ENCODE peak calls at places on chromosomes 7 and 10, in six cellular contexts. Q, G, B, F, H and I are unnamed samples.

GRCh38 chr7:137395425-137395824 is 51.9 kb upstream of the PTN start:
- DNase-seq in Q (no peak), G (no peak), H (no peak), B (no peak), F (no peak), I (no peak)

GRCh38 chr7:131625817-131626372 is 69.5 kb upstream of the PODXL start:
- DNase-seq in G (no peak), B (peak), Q (peak), F (no peak), H (peak), I (peak)

GRCh38 chr10:97066877-97067555 is 118.7 kb downstream of the SLIT1 start:
- DNase-seq in Q (no peak), G (no peak), B (no peak), H (no peak), F (no peak), I (no peak)

GRCh38 chr7:107924841-107925490 is 34.0 kb downstream of the DLD start:
- DNase-seq in G (no peak), Q (peak), H (peak), F (no peak), B (no peak), I (no peak)

GRCh38 chr7:149774237-149775175 is 1.1 kb upstream of the ZNF467 start:
- DNase-seq in H (no peak), G (no peak), F (no peak), Q (no peak), B (peak), I (no peak)

GRCh38 chr7:29255199-29255838 is 60.7 kb downstream of the CHN2 start:
- DNase-seq in Q (peak), G (no peak), F (no peak), H (no peak), B (no peak), I (no peak)

GRCh38 chr7:157056246-157056645 is 45.8 kb upstream of the MNX1 start:
- DNase-seq in H (no peak), B (no peak), F (no peak), G (no peak), Q (no peak), I (no peak)

GRCh38 chr7:139808401-139808800 is 20.7 kb upstream of the TBXAS1 start:
- DNase-seq in B (peak), G (no peak), Q (no peak), F (no peak), H (no peak), I (no peak)

GRCh38 chr7:117323877-117324699 is 1.2 kb upstream of the WNT2 start:
- DNase-seq in B (peak), F (no peak), Q (no peak), H (peak), G (no peak), I (peak)

GRCh38 chr10:35639651-35640311 is 2.3 kb downstream of the FZD8 start:
- DNase-seq in Q (peak), B (peak), F (no peak), G (no peak), H (peak), I (peak)

GRCh38 chr7:80147543-80148376 is 13.1 kb downstream of the GNAI1 start:
- DNase-seq in H (peak), B (peak), Q (peak), G (peak), F (no peak), I (peak)

GRCh38 chr7:143892527-143893300 is 9.3 kb downstream of the TCAF1 start:
- DNase-seq in H (no peak), Q (peak), B (peak), G (no peak), F (no peak), I (peak)

GRCh38 chr7:44882899-44883298 is 2.4 kb downstream of the PURB start:
- DNase-seq in H (peak), G (no peak), B (peak), Q (no peak), F (no peak), I (no peak)

GRCh38 chr7:81626008-81626407 is 143.8 kb downstream of the HGF start:
- DNase-seq in H (no peak), Q (no peak), F (no peak), G (no peak), B (no peak), I (no peak)

GRCh38 chr10:63052083-63052482 is 81.0 kb upstream of the NRBF2 start:
- DNase-seq in G (no peak), Q (no peak), H (no peak), B (no peak), F (no peak), I (no peak)

GRCh38 chr10:8063128-8063908 is 8.8 kb downstream of the GATA3 start:
- DNase-seq in F (no peak), Q (no peak), H (no peak), G (no peak), B (no peak), I (no peak)

GRCh38 chr7:149027055-149027454 is 1.2 kb downstream of the PDIA4 start:
- DNase-seq in F (no peak), H (no peak), B (no peak), G (no peak), Q (no peak), I (no peak)

GRCh38 chr10:28177944-28178637 is 124.8 kb downstream of the MPP7 start:
- DNase-seq in H (peak), B (peak), G (no peak), F (no peak), Q (no peak), I (peak)

GRCh38 chr10:75083972-75084833 is 27.3 kb upstream of the SAMD8 start:
- DNase-seq in F (no peak), Q (no peak), B (peak), G (no peak), H (peak), I (no peak)

GRCh38 chr10:122073508-122073907 is 84.5 kb downstream of the TACC2 start:
- DNase-seq in Q (no peak), F (no peak), G (no peak), B (no peak), H (no peak), I (no peak)